ENCODE peak calls at places on chromosomes 3 and 15, in five cellular contexts. F is CD8-positive, alpha-beta T cell; Z is cardiac muscle cell; G is thoracic aorta; H is tibial artery. N is an unnamed sample.
A peak's percentile ranks its signal among the peaks of the same experiment; 100 is the strongest.

GRCh38 chr3:71681224-71681668 is 44.0 kb downstream of the EIF4E3 start:
- DNase-seq in F (no peak), Z (peak; percentile 89), G (no peak), H (peak; percentile 80), N (peak; percentile 73)

GRCh38 chr15:75822685-75823278 is 20.5 kb upstream of the UBE2Q2 start:
- DNase-seq in F (no peak), Z (no peak), G (no peak), H (no peak), N (no peak)

GRCh38 chr3:55012091-55012490 is 84.2 kb upstream of the LRTM1 start:
- DNase-seq in F (no peak), Z (no peak), G (no peak), H (no peak), N (no peak)

GRCh38 chr3:183277260-183277659 is 24.2 kb downstream of the B3GNT5 start:
- DNase-seq in F (no peak), Z (no peak), G (no peak), H (no peak), N (no peak)

GRCh38 chr3:126256256-126256655 is 75.9 kb upstream of the ALDH1L1 start:
- DNase-seq in F (no peak), Z (no peak), G (no peak), H (no peak), N (peak; percentile 16)

GRCh38 chr3:172070269-172070668 is 30.9 kb downstream of the FNDC3B start:
- DNase-seq in F (no peak), Z (peak; percentile 47), G (no peak), H (no peak), N (no peak)

GRCh38 chr3:184669578-184669977 is 42.3 kb downstream of the MAGEF1 start:
- DNase-seq in F (no peak), Z (no peak), G (no peak), H (no peak), N (no peak)

GRCh38 chr3:193852901-193853300 is 259.9 kb downstream of the OPA1 start:
- DNase-seq in F (no peak), Z (peak; percentile 16), G (no peak), H (no peak), N (no peak)

GRCh38 chr3:183437060-183437459 is 8.6 kb upstream of the MCF2L2 start:
- DNase-seq in F (no peak), Z (no peak), G (no peak), H (no peak), N (no peak)

GRCh38 chr15:60344987-60345386 is 52.8 kb downstream of the ANXA2 start:
- DNase-seq in F (no peak), Z (no peak), G (no peak), H (no peak), N (peak; percentile 53)

GRCh38 chr3:190516416-190516815 is 2.5 kb downstream of the IL1RAP start:
- DNase-seq in F (no peak), Z (no peak), G (no peak), H (no peak), N (no peak)

GRCh38 chr3:193788189-193788946 is 195.4 kb downstream of the OPA1 start:
- DNase-seq in F (no peak), Z (peak; percentile 78), G (no peak), H (no peak), N (peak; percentile 58)

GRCh38 chr3:66703501-66703900 is 202.7 kb upstream of the LRIG1 start:
- DNase-seq in F (no peak), Z (peak; percentile 37), G (no peak), H (no peak), N (no peak)

GRCh38 chr3:20130122-20130521 is 55.9 kb downstream of the SGO1 start:
- DNase-seq in F (no peak), Z (no peak), G (no peak), H (no peak), N (no peak)

GRCh38 chr15:64651573-64652260 is 123.7 kb downstream of the RBPMS2 start:
- DNase-seq in F (peak; percentile 16), Z (no peak), G (no peak), H (no peak), N (peak; percentile 32)

GRCh38 chr15:96972201-96972600 is 641.7 kb downstream of the NR2F2 start:
- DNase-seq in F (no peak), Z (no peak), G (no peak), H (no peak), N (no peak)

GRCh38 chr15:58271410-58271809 is 133.2 kb downstream of the AQP9 start:
- DNase-seq in F (no peak), Z (no peak), G (no peak), H (no peak), N (no peak)

GRCh38 chr15:77497108-77497737 is 76.5 kb downstream of the HMG20A start:
- DNase-seq in F (no peak), Z (peak; percentile 67), G (no peak), H (peak; percentile 86), N (no peak)
- TF ChIP-seq CTCF in F (no peak), Z (no peak), G (no peak), H (no peak), N (no peak)

GRCh38 chr15:42619641-42620371 is 44.4 kb downstream of the STARD9 start:
- DNase-seq in F (no peak), Z (no peak), G (no peak), H (no peak), N (no peak)
- H3K4me3 ChIP-seq in F (no peak overlapping the region), Z (no peak overlapping the region), G (no peak overlapping the region), H (no peak overlapping the region), N (no peak overlapping the region)

GRCh38 chr15:52790941-52791751 is 1.0 kb upstream of the ONECUT1 start:
- DNase-seq in F (no peak), Z (peak; percentile 29), G (no peak), H (no peak), N (no peak)
- H3K27me3 ChIP-seq in F (peaks cover 45% of the 10 kb centered on the region), Z (peaks cover 99% of the 10 kb centered on the region), G (peaks cover 38% of the 10 kb centered on the region), H (peaks cover 68% of the 10 kb centered on the region), N (peaks cover 64% of the 10 kb centered on the region)

GRCh38 chr15:35725353-35725752 is 179.4 kb upstream of the DPH6 start:
- DNase-seq in F (no peak), Z (peak; percentile 40), G (no peak), H (no peak), N (peak; percentile 80)
- TF ChIP-seq CTCF in F (no peak), Z (no peak), G (no peak), H (no peak), N (no peak)

GRCh38 chr3:46880884-46881818 is 3.6 kb downstream of the PTH1R start:
- DNase-seq in F (no peak), Z (no peak), G (no peak), H (no peak), N (no peak)

GRCh38 chr3:46882377-46883015 is 5.0 kb downstream of the PTH1R start:
- DNase-seq in F (no peak), Z (peak; percentile 70), G (no peak), H (peak; percentile 76), N (no peak)

GRCh38 chr3:46883252-46884185 is 6.0 kb downstream of the PTH1R start:
- DNase-seq in F (no peak), Z (peak; percentile 63), G (no peak), H (no peak), N (no peak)

GRCh38 chr3:46884427-46884826 is 6.9 kb downstream of the PTH1R start:
- DNase-seq in F (no peak), Z (no peak), G (no peak), H (no peak), N (no peak)

DNA sequence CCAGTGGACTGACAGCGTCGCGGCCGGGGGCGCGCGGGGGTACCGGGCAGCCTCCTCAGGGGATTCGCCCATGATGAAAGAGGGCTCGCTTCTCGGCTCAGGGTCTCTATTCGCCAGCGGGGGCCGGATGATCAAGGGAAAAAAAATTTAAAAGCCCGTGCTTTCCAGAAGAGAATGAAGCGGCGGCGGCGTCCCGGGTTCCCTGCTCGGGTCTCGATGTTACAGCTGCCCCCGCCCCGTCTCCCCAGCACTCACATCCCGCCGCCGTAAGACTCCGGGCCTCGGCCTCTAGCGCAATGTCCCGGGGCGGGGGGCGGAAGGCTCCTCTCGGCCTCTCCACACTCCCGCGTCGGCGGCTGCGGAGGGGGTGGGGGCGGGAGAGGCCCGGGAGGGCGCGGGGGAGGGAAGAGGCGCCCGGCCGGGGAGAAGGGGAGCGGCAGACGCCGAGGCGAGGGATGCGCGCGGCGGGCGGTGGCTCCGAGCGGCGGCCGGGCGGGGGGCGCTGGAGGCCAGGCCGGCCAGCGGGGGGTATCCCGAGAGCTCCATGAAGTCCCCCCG is 4.4 kb downstream of the PTH1R start:
- DNase-seq in F (no peak), Z (peak; percentile 58), G (no peak), H (no peak), N (no peak)
- H3K4me3 ChIP-seq in F (peak overlapping the region; percentile 43), Z (peak overlapping the region; percentile 51), G (peak overlapping the region; percentile 93), H (peak overlapping the region; percentile 88), N (no peak overlapping the region)

GRCh38 chr15:77666296-77666660 is 33.6 kb upstream of the LINGO1 start:
- DNase-seq in F (no peak), Z (no peak), G (no peak), H (no peak), N (no peak)

GRCh38 chr15:77670558-77671148 is 37.9 kb upstream of the LINGO1 start:
- DNase-seq in F (no peak), Z (no peak), G (no peak), H (no peak), N (no peak)

GRCh38 chr15:77667351-77667750 is 34.6 kb upstream of the LINGO1 start:
- DNase-seq in F (no peak), Z (no peak), G (no peak), H (no peak), N (no peak)

GRCh38 chr15:77665530-77666295 is 33.0 kb upstream of the LINGO1 start:
- DNase-seq in F (no peak), Z (no peak), G (no peak), H (no peak), N (no peak)

DNA sequence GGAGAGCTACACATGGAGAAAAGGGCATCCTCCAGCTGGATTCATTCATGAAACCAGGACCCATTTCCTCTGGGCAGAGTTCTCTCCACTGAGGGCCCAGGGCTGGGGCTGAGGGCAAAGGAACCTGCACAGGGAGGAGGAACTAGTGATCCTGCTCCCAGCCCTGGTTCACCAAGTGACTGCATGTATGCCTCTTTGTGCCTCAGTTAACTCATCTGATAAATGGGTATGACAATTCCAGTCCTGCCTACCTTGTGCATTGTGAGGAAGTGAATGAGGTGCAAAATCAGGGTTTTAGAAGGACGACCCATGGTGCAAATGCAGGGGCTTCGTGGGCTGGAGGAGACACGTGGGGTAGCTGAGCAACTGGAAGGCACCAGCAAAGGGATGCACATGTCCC is 35.1 kb upstream of the LINGO1 start:
- DNase-seq in F (no peak), Z (no peak), G (no peak), H (no peak), N (no peak)
- H3K27me3 ChIP-seq in F (no peaks in the 10 kb centered on the region), Z (no peaks in the 10 kb centered on the region), G (no peaks in the 10 kb centered on the region), H (peaks cover 64% of the 10 kb centered on the region), N (peaks cover 2% of the 10 kb centered on the region)

GRCh38 chr3:17478673-17479072 is 263.8 kb downstream of the TBC1D5 start:
- DNase-seq in F (no peak), Z (peak; percentile 73), G (no peak), H (no peak), N (peak; percentile 96)

GRCh38 chr3:17469954-17470353 is 272.5 kb downstream of the TBC1D5 start:
- DNase-seq in F (no peak), Z (no peak), G (no peak), H (no peak), N (no peak)

GRCh38 chr3:17469520-17469919 is 272.9 kb downstream of the TBC1D5 start:
- DNase-seq in F (no peak), Z (no peak), G (no peak), H (no peak), N (peak; percentile 50)

DNA sequence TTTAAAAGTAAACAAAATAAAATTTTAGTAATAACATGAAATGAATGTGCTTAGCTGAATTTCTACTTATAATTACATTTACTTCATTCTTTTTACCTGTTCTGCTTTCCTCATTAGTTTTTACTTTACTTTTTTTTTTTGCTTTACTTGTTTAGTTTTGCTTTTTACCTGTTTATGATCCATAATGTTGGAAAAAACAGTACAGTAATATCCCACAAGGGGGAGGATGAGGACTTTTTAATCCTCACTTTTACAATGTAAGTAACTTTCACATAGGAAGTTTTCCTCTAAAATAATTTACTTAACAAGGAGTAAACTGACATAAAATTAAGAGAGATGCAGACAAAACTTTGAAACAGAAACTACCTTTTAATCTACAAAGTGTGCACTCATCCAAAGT is 268.7 kb downstream of the TBC1D5 start:
- DNase-seq in F (no peak), Z (peak; percentile 27), G (no peak), H (no peak), N (peak; percentile 28)
- TF ChIP-seq CTCF in F (no peak), Z (peak; percentile 23), G (peak; percentile 28), H (peak; percentile 33), N (no peak)